ENCODE peak calls at places on chromosomes 16 and 17, in six cellular contexts. M is G401; Z is mucosa of gallbladder; R is progenitor cell of endocrine pancreas; A is activated CD4-positive, alpha-beta T cell treated with anti-CD3 and anti-CD28 coated beads for 4 hours; C is ureter. K is an unnamed sample.

GRCh38 chr17:28885951-28886350 is 11.6 kb downstream of the FLOT2 start:
- DNase-seq in R (no peak), A (no peak), Z (no peak), M (no peak), C (no peak), K (no peak)

GRCh38 chr17:81711814-81712467 is at the start of gene SLC25A10:
- DNase-seq in M (peak), R (peak), C (peak), A (peak), Z (peak), K (no peak)

GRCh38 chr16:85819711-85820110 is 20.2 kb downstream of the COX4I1 start:
- DNase-seq in Z (no peak), M (no peak), C (no peak), R (no peak), A (no peak), K (no peak)

GRCh38 chr17:27354051-27354490 is 60.2 kb downstream of the WSB1 start:
- DNase-seq in Z (no peak), M (no peak), R (no peak), C (no peak), A (peak), K (no peak)

GRCh38 chr17:42507671-42508070 is 28.4 kb upstream of the NAGLU start:
- DNase-seq in Z (no peak), R (no peak), C (no peak), A (no peak), M (no peak), K (no peak)

GRCh38 chr16:78791926-78792325 is 692.5 kb downstream of the WWOX start:
- DNase-seq in R (no peak), M (no peak), Z (no peak), A (no peak), C (no peak), K (no peak)

GRCh38 chr16:85004587-85005205 is 6.6 kb downstream of the ZDHHC7 start:
- DNase-seq in A (no peak), R (no peak), Z (no peak), M (no peak), C (no peak), K (no peak)

GRCh38 chr17:38703742-38704644 is 1.1 kb upstream of the MLLT6 start:
- DNase-seq in R (peak), A (peak), Z (peak), C (peak), M (no peak), K (peak)

GRCh38 chr16:8852534-8852933 is 16.3 kb downstream of the CARHSP1 start:
- DNase-seq in M (no peak), A (no peak), R (no peak), C (no peak), Z (no peak), K (no peak)

GRCh38 chr17:9984768-9985167 is 79.7 kb upstream of the RCVRN start:
- DNase-seq in C (no peak), Z (no peak), M (no peak), A (no peak), R (no peak), K (no peak)

GRCh38 chr17:36550491-36551417 is 6.0 kb downstream of the GGNBP2 start:
- DNase-seq in Z (no peak), C (no peak), R (no peak), M (no peak), A (no peak), K (no peak)

GRCh38 chr17:75481194-75482059 is 25.0 kb downstream of the TMEM94 start:
- DNase-seq in R (no peak), Z (no peak), M (no peak), A (no peak), C (no peak), K (no peak)

GRCh38 chr16:89721644-89722391 is 481 bp downstream of the ZNF276 start:
- DNase-seq in R (no peak), Z (peak), C (peak), M (no peak), A (peak), K (no peak)

GRCh38 chr17:28357061-28357900 is at the start of gene POLDIP2:
- DNase-seq in R (peak), C (peak), A (peak), M (peak), Z (peak), K (no peak)

GRCh38 chr17:15442316-15443185 is 24.9 kb downstream of the CDRT4 start:
- DNase-seq in A (no peak), Z (no peak), M (no peak), C (no peak), R (no peak), K (no peak)

GRCh38 chr17:42553161-42553818 is 567 bp downstream of the HSD17B1 start:
- DNase-seq in Z (no peak), C (no peak), A (no peak), M (no peak), R (no peak), K (no peak)

GRCh38 chr17:41352597-41353366 is 2.2 kb upstream of the KRT33A start:
- DNase-seq in M (no peak), A (no peak), Z (no peak), R (no peak), C (no peak), K (no peak)

GRCh38 chr17:44990994-44991393 is 22.9 kb upstream of the C1QL1 start:
- DNase-seq in C (no peak), A (no peak), Z (no peak), M (no peak), R (no peak), K (no peak)

GRCh38 chr17:76893623-76894358 is 25.6 kb downstream of the MGAT5B start:
- DNase-seq in M (peak), Z (no peak), C (no peak), R (no peak), A (no peak), K (no peak)

K was measured in iPS DF 6.9.